ENCODE peak calls at places on chromosomes 6 and 20, in nine cellular contexts. W is body of pancreas, Q is suprapubic skin, Y is thyroid gland, V is HepG2, P is tibial nerve, M is Peyer's patch, K is erythroblast, B is A549. Z is an unnamed sample.

GRCh38 chr6:158789115-158789917 is 29.9 kb downstream of the EZR start:
- DNase-seq in Q (no peak), B (no peak), Y (peak), K (no peak), M (peak), P (no peak), W (no peak), V (no peak), Z (no peak)

GRCh38 chr6:49606696-49607390 is 29.8 kb downstream of the RHAG start:
- DNase-seq in M (no peak), B (peak), K (peak), Q (no peak), V (peak), P (no peak), W (peak), Y (peak), Z (no peak)

GRCh38 chr6:37242429-37243052 is 15.0 kb upstream of the TBC1D22B start:
- DNase-seq in K (no peak), W (peak), V (peak), P (peak), Y (peak), M (no peak), Q (no peak), B (peak), Z (no peak)

GRCh38 chr6:37010402-37010892 is 5.0 kb downstream of the FGD2 start:
- DNase-seq in K (no peak), V (no peak), W (no peak), Y (peak), M (no peak), B (no peak), Q (no peak), P (no peak), Z (no peak)

GRCh38 chr20:62818592-62819493 is 2.0 kb downstream of the COL9A3 start:
- DNase-seq in K (no peak), Q (no peak), B (no peak), V (peak), W (peak), P (peak), M (no peak), Y (peak), Z (no peak)

GRCh38 chr6:12164508-12164770 is 125.7 kb upstream of the EDN1 start:
- DNase-seq in W (no peak), P (no peak), K (no peak), Q (no peak), B (no peak), V (no peak), Y (no peak), M (no peak), Z (no peak)

GRCh38 chr6:125746731-125747588 is 2.5 kb upstream of the HEY2 start:
- DNase-seq in B (no peak), Y (peak), P (peak), K (peak), V (peak), Q (no peak), W (peak), M (peak), Z (no peak)

GRCh38 chr6:25332165-25332564 is 53.0 kb downstream of the CARMIL1 start:
- DNase-seq in B (no peak), Y (no peak), W (no peak), Q (no peak), M (no peak), P (no peak), V (no peak), K (no peak), Z (no peak)

GRCh38 chr6:38973178-38974057 is 75.2 kb upstream of the GLP1R start:
- DNase-seq in P (peak), B (peak), Y (no peak), W (peak), V (peak), K (peak), M (no peak), Q (no peak), Z (no peak)

GRCh38 chr6:85675030-85675819 is 32.5 kb upstream of the SYNCRIP start:
- DNase-seq in B (no peak), K (peak), Y (no peak), V (no peak), W (no peak), Q (no peak), M (no peak), P (no peak), Z (no peak)

GRCh38 chr6:3019749-3020320 is 20.1 kb downstream of the NQO2 start:
- DNase-seq in K (no peak), P (no peak), Q (no peak), M (no peak), V (no peak), W (no peak), B (no peak), Y (no peak), Z (no peak)

GRCh38 chr6:7468382-7469081 is 72.9 kb upstream of the DSP start:
- DNase-seq in P (no peak), B (peak), Q (no peak), M (no peak), W (no peak), Y (no peak), V (no peak), K (peak), Z (no peak)

GRCh38 chr6:137157601-137158000 is 15.8 kb downstream of the IL22RA2 start:
- DNase-seq in Q (no peak), V (no peak), M (no peak), B (no peak), Y (no peak), P (no peak), K (no peak), W (no peak), Z (no peak)

GRCh38 chr6:32941412-32941784 is 570 bp upstream of the HLA-DMB start:
- DNase-seq in Q (no peak), V (no peak), K (no peak), M (peak), B (no peak), W (no peak), P (no peak), Y (peak), Z (no peak)

GRCh38 chr6:30912746-30913520 is 1.1 kb upstream of the VARS2 start:
- DNase-seq in Y (no peak), V (no peak), B (no peak), P (no peak), K (no peak), Q (no peak), M (no peak), W (no peak), Z (no peak)

GRCh38 chr6:54307412-54308036 is 717 bp upstream of the TINAG start:
- DNase-seq in V (peak), M (no peak), W (no peak), B (peak), Q (no peak), K (no peak), P (no peak), Y (no peak), Z (no peak)
- TF ChIP-seq POLR2A in V (no peak), M (peak), W (no peak), B (no peak), Q (no peak), K (no peak), P (no peak), Y (no peak), Z (no peak)

GRCh38 chr20:2459981-2460751 is 10.4 kb downstream of the SNRPB start:
- DNase-seq in W (no peak), B (no peak), Q (no peak), M (no peak), P (no peak), K (no peak), Y (no peak), V (no peak), Z (no peak)

GRCh38 chr20:2455771-2456497 is 14.7 kb downstream of the SNRPB start:
- DNase-seq in M (no peak), P (no peak), Q (no peak), B (no peak), W (no peak), V (no peak), K (no peak), Y (no peak), Z (no peak)

GRCh38 chr20:2462484-2462883 is 8.1 kb downstream of the SNRPB start:
- DNase-seq in B (no peak), V (no peak), Y (no peak), K (no peak), P (no peak), W (no peak), M (no peak), Q (no peak), Z (no peak)

GRCh38 chr20:2460752-2461424 is 9.7 kb downstream of the SNRPB start:
- DNase-seq in B (no peak), Y (no peak), P (no peak), M (no peak), V (no peak), W (no peak), Q (no peak), K (no peak), Z (no peak)

GRCh38 chr20:2458919-2459499 is 11.6 kb downstream of the SNRPB start:
- DNase-seq in B (no peak), K (no peak), W (no peak), V (no peak), Q (no peak), P (no peak), Y (no peak), M (no peak), Z (no peak)
- TF ChIP-seq POLR2A in B (no peak), K (peak), W (no peak), V (no peak), Q (no peak), P (no peak), Y (no peak), M (no peak), Z (no peak)

GRCh38 chr6:34571388-34571787 is 15.3 kb upstream of the SPDEF start:
- DNase-seq in W (no peak), Y (no peak), V (no peak), M (no peak), Q (no peak), B (no peak), P (no peak), K (no peak), Z (no peak)
- TF ChIP-seq POLR2A in W (no peak), Y (no peak), V (no peak), M (no peak), Q (no peak), B (no peak), P (no peak), K (no peak), Z (no peak)

GRCh38 chr20:24916412-24916811 is 32.7 kb upstream of the CST7 start:
- DNase-seq in Y (no peak), M (no peak), P (no peak), W (no peak), K (no peak), Q (no peak), V (no peak), B (no peak), Z (no peak)

GRCh38 chr20:24917797-24918578 is 31.1 kb upstream of the CST7 start:
- DNase-seq in K (peak), P (peak), B (peak), V (peak), W (peak), M (peak), Y (peak), Q (no peak), Z (no peak)

GRCh38 chr20:24917056-24917455 is 32.0 kb upstream of the CST7 start:
- DNase-seq in V (no peak), M (no peak), Q (no peak), K (no peak), P (no peak), W (no peak), B (no peak), Y (no peak), Z (no peak)

GRCh38 chr20:24915892-24916291 is 33.2 kb upstream of the CST7 start:
- DNase-seq in B (no peak), P (no peak), Y (no peak), W (no peak), M (no peak), V (no peak), K (no peak), Q (no peak), Z (no peak)

GRCh38 chr20:24918579-24919566 is 30.2 kb upstream of the CST7 start:
- DNase-seq in P (no peak), Q (no peak), W (no peak), V (no peak), K (no peak), B (no peak), M (no peak), Y (peak), Z (no peak)
- TF ChIP-seq POLR2A in P (no peak), Q (no peak), W (no peak), V (no peak), K (no peak), B (no peak), M (no peak), Y (no peak), Z (no peak)

DNA sequence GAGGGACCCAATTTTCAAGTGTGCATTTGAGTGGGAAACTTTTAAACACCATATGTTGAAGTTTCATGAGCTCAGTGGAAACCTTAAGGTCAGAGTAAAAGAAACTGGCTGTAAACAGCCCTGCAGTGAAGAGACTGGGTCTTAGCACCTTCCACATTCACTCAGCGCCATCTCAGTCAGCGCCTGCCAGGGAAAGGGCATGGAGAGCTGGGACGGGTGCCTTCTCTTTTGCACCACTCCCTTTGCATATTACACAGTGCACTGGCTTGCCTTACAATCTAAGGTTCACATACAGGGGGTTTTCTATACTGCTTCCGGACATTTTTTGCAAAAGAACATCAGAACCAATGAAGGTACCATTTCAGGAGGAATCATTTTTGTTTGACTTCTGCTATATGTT is 4.5 kb downstream of the TOMM6 start:
- DNase-seq in B (no peak), V (no peak), M (no peak), P (no peak), Q (no peak), W (no peak), K (no peak), Y (no peak), Z (no peak)
- TF ChIP-seq POLR2A in B (no peak), V (peak), M (no peak), P (no peak), Q (no peak), W (no peak), K (peak), Y (no peak), Z (no peak)

GRCh38 chr20:24756292-24757025 is 192.6 kb upstream of the CST7 start:
- DNase-seq in Y (no peak), M (peak), K (no peak), W (no peak), B (no peak), P (no peak), Q (no peak), V (no peak), Z (peak)
- TF ChIP-seq POLR2A in Y (no peak), M (no peak), K (no peak), W (no peak), B (no peak), P (no peak), Q (no peak), V (no peak), Z (no peak)

Z was measured in vagina.